ENCODE peak calls at places on chromosomes 11 and 22, in ten cellular contexts. Y is GM23338; N is foreskin fibroblast; D is frontal cortex; T is NCI-H748 treated with DMSO at 0.1 percent for 48 hours; V is activated naive CD4-positive, alpha-beta T cell treated with anti-CD3 and anti-CD28 coated beads, Interleukin-2, amount 10 ng/mL, durations not matched to agents 7 days and 5 days; O is GM10248; A is erythroblast; X is RPMI7951; P is activated CD4-positive, alpha-beta T cell treated with anti-CD3 and anti-CD28 coated beads for 24 hours. U is an unnamed sample.
A peak's percentile ranks its signal among the peaks of the same experiment; 100 is the strongest.

GRCh38 chr22:23891726-23892125 is 2.5 kb upstream of the MIF start:
- DNase-seq in Y (no peak), O (no peak), A (no peak), P (no peak), N (no peak), T (no peak), V (no peak), D (no peak), X (no peak), U (no peak)

GRCh38 chr11:47595029-47595428 is 818 bp upstream of the C1QTNF4 start:
- DNase-seq in O (no peak), X (no peak), D (no peak), N (no peak), Y (no peak), T (no peak), V (no peak), P (no peak), A (no peak), U (no peak)

GRCh38 chr11:27367881-27368280 is 4.9 kb upstream of the CCDC34 start:
- DNase-seq in D (no peak), V (no peak), Y (no peak), A (no peak), T (peak; percentile 85), N (no peak), X (no peak), P (no peak), O (no peak), U (no peak)

GRCh38 chr11:58394195-58394594 is 12.5 kb downstream of the OR5B3 start:
- DNase-seq in X (peak; percentile 88), D (no peak), P (no peak), T (no peak), N (peak; percentile 72), V (no peak), O (no peak), A (no peak), Y (no peak), U (no peak)

GRCh38 chr11:125441648-125442410 is 54.2 kb downstream of the FEZ1 start:
- DNase-seq in V (no peak), N (no peak), P (no peak), O (no peak), T (no peak), A (no peak), X (no peak), D (no peak), Y (peak; percentile 83), U (no peak)

GRCh38 chr11:4181780-4182721 is 87.5 kb downstream of the RRM1 start:
- DNase-seq in O (peak; percentile 75), T (peak; percentile 28), P (no peak), X (peak; percentile 46), N (peak; percentile 80), A (peak; percentile 70), Y (peak; percentile 77), V (peak; percentile 65), D (no peak), U (no peak)

GRCh38 chr11:75593337-75593915 is 31.4 kb downstream of the SERPINH1 start:
- DNase-seq in V (no peak), T (peak; percentile 35), O (no peak), P (no peak), D (no peak), A (no peak), X (no peak), Y (no peak), N (peak; percentile 34), U (no peak)

GRCh38 chr11:101446238-101446637 is 137.6 kb downstream of the TRPC6 start:
- DNase-seq in T (no peak), Y (no peak), O (no peak), P (no peak), X (peak; percentile 18), V (no peak), A (no peak), N (peak; percentile 76), D (no peak), U (no peak)

GRCh38 chr22:26590525-26590858 is 560 bp upstream of the TPST2 start:
- DNase-seq in D (no peak), N (peak; percentile 52), P (no peak), O (no peak), A (no peak), X (peak; percentile 22), V (no peak), T (no peak), Y (no peak), U (no peak)

GRCh38 chr11:66289548-66290331 is 797 bp upstream of the YIF1A start:
- DNase-seq in T (peak; percentile 67), D (peak; percentile 76), V (peak; percentile 91), O (peak; percentile 90), N (peak; percentile 79), P (peak; percentile 70), A (peak; percentile 82), X (no peak), Y (peak; percentile 94), U (peak; percentile 83)

GRCh38 chr11:77557553-77557952 is 32.2 kb upstream of the AQP11 start:
- DNase-seq in V (no peak), D (no peak), O (no peak), T (no peak), A (peak; percentile 44), X (peak; percentile 51), P (no peak), Y (peak; percentile 82), N (peak; percentile 45), U (no peak)

GRCh38 chr11:120603071-120603470 is 91.5 kb downstream of the GRIK4 start:
- DNase-seq in X (no peak), T (no peak), N (no peak), P (no peak), Y (no peak), A (no peak), O (no peak), D (no peak), V (no peak), U (no peak)

GRCh38 chr11:71265559-71266092 is 13.2 kb upstream of the SHANK2 start:
- DNase-seq in V (no peak), X (no peak), Y (no peak), O (no peak), P (no peak), A (no peak), T (no peak), N (no peak), D (no peak), U (no peak)

GRCh38 chr11:10537587-10537986 is 3.4 kb downstream of the RNF141 start:
- DNase-seq in P (no peak), Y (no peak), D (no peak), A (peak; percentile 16), N (no peak), O (no peak), X (no peak), V (no peak), T (no peak), U (no peak)

GRCh38 chr22:49823289-49824045 is 4.2 kb downstream of the BRD1 start:
- DNase-seq in Y (no peak), N (no peak), O (no peak), X (no peak), A (no peak), D (no peak), T (no peak), V (no peak), P (no peak), U (no peak)

GRCh38 chr11:123942413-123942812 is 1.2 kb downstream of the OR6T1 start:
- DNase-seq in N (no peak), T (no peak), X (no peak), O (no peak), P (no peak), Y (no peak), V (no peak), D (no peak), A (no peak), U (no peak)

GRCh38 chr11:3139481-3140290 is 25.4 kb downstream of the OSBPL5 start:
- DNase-seq in X (no peak), A (no peak), D (no peak), N (no peak), V (no peak), O (no peak), T (no peak), P (no peak), Y (no peak), U (no peak)

GRCh38 chr11:1732421-1733008 is 17.9 kb downstream of the IFITM10 start:
- DNase-seq in D (no peak), T (no peak), Y (no peak), N (no peak), V (no peak), X (no peak), P (no peak), A (no peak), O (no peak), U (no peak)

GRCh38 chr22:42131562-42131961 is 952 bp upstream of the CYP2D6 start:
- DNase-seq in N (no peak), Y (peak; percentile 28), V (no peak), X (no peak), P (no peak), O (no peak), T (no peak), A (no peak), D (peak; percentile 33), U (no peak)

GRCh38 chr11:59759900-59760299 is 4.7 kb downstream of the STX3 start:
- DNase-seq in P (no peak), Y (no peak), X (no peak), T (no peak), N (no peak), A (no peak), D (no peak), V (no peak), O (no peak), U (no peak)

GRCh38 chr11:32434387-32435151 is 770 bp downstream of the WT1 start:
- DNase-seq in P (no peak), Y (peak; percentile 69), V (no peak), A (no peak), O (no peak), D (peak; percentile 22), T (no peak), X (peak; percentile 72), N (no peak), U (no peak)

GRCh38 chr22:34429314-34429713 is 509.0 kb upstream of the LARGE1 start:
- DNase-seq in O (no peak), X (no peak), T (no peak), P (no peak), N (no peak), D (no peak), A (no peak), V (no peak), Y (no peak), U (no peak)

GRCh38 chr11:2072551-2073261 is 66.5 kb downstream of the IGF2 start:
- DNase-seq in A (no peak), D (no peak), Y (no peak), T (no peak), X (no peak), P (no peak), N (no peak), O (peak; percentile 13), V (no peak), U (no peak)

GRCh38 chr11:86261328-86261727 is 16.8 kb downstream of the EED start:
- DNase-seq in X (no peak), Y (peak; percentile 21), P (no peak), N (no peak), T (no peak), D (no peak), V (no peak), A (no peak), O (no peak), U (no peak)

GRCh38 chr11:75583710-75584658 is 21.9 kb downstream of the SERPINH1 start:
- DNase-seq in Y (peak; percentile 82), D (peak; percentile 82), X (peak; percentile 64), P (no peak), T (peak; percentile 20), N (peak; percentile 81), A (peak; percentile 86), O (peak; percentile 39), V (peak; percentile 44), U (peak; percentile 78)

GRCh38 chr11:57213282-57214086 is 23.6 kb downstream of the APLNR start:
- DNase-seq in O (no peak), Y (peak; percentile 85), P (no peak), X (no peak), N (peak; percentile 47), A (no peak), D (no peak), T (peak; percentile 61), V (no peak), U (peak; percentile 94)

GRCh38 chr11:74057251-74058151 is 48.6 kb upstream of the UCP3 start:
- DNase-seq in P (no peak), N (peak; percentile 54), Y (no peak), O (no peak), V (no peak), D (no peak), T (no peak), X (peak; percentile 41), A (peak; percentile 48), U (no peak)